ENCODE peak calls at places on chromosome 20, in six cellular contexts. R is AG09319, Z is AG04449, S is neural crest cell, G is K562, L is naive B cell. A is an unnamed sample.

GRCh38 chr20:9969626-9970025 is 65.2 kb upstream of the ANKEF1 start:
- DNase-seq in R (no peak), G (no peak), S (no peak), Z (no peak), L (no peak), A (no peak)

GRCh38 chr20:16145919-16146318 is 427.3 kb downstream of the KIF16B start:
- DNase-seq in R (no peak), S (no peak), L (no peak), Z (no peak), G (no peak), A (no peak)

GRCh38 chr20:5710551-5710950 is 39.6 kb upstream of the SHLD1 start:
- DNase-seq in Z (no peak), L (no peak), G (no peak), S (no peak), R (no peak), A (no peak)

GRCh38 chr20:22339091-22339881 is 245.1 kb downstream of the FOXA2 start:
- DNase-seq in S (peak), G (peak), Z (no peak), R (no peak), L (peak), A (peak)

GRCh38 chr20:1943267-1944002 is 48.2 kb downstream of the SIRPA start:
- DNase-seq in L (no peak), R (no peak), Z (no peak), G (no peak), S (no peak), A (no peak)

GRCh38 chr20:3041818-3042504 is 1.5 kb upstream of the GNRH2 start:
- DNase-seq in S (no peak), G (no peak), R (no peak), Z (no peak), L (no peak), A (no peak)

GRCh38 chr20:61271273-61272221 is 19.5 kb downstream of the CDH4 start:
- DNase-seq in Z (no peak), G (no peak), L (no peak), R (no peak), S (no peak), A (no peak)

GRCh38 chr20:38680492-38681118 is 43.7 kb upstream of the SLC32A1 start:
- DNase-seq in G (peak), Z (no peak), L (no peak), S (peak), R (no peak), A (no peak)

GRCh38 chr20:38987777-38988176 is 25.6 kb downstream of the DHX35 start:
- DNase-seq in S (no peak), R (no peak), G (no peak), Z (no peak), L (peak), A (no peak)

GRCh38 chr20:26276811-26277210 is 580.2 kb upstream of the ZNF337 start:
- DNase-seq in L (no peak), R (no peak), S (no peak), G (no peak), Z (no peak), A (no peak)

GRCh38 chr20:56945057-56945456 is 316.0 kb downstream of the TFAP2C start:
- DNase-seq in Z (no peak), G (no peak), R (peak), S (no peak), L (no peak), A (no peak)

GRCh38 chr20:19936801-19937583 is 80.2 kb upstream of the NAA20 start:
- DNase-seq in Z (no peak), G (no peak), L (peak), S (no peak), R (no peak), A (no peak)

GRCh38 chr20:44407402-44408184 is 52.1 kb downstream of the HNF4A start:
- DNase-seq in S (no peak), R (no peak), L (no peak), Z (peak), G (peak), A (no peak)

GRCh38 chr20:23114018-23114417 is 27.9 kb upstream of the CD93 start:
- DNase-seq in R (no peak), G (no peak), L (no peak), S (no peak), Z (no peak), A (no peak)

GRCh38 chr20:6140947-6141346 is 18.1 kb upstream of the FERMT1 start:
- DNase-seq in L (no peak), G (no peak), R (no peak), Z (no peak), S (no peak), A (no peak)

GRCh38 chr20:5650191-5650691 is 100.0 kb upstream of the SHLD1 start:
- DNase-seq in G (no peak), L (peak), S (no peak), R (no peak), Z (no peak), A (no peak)

GRCh38 chr20:35151739-35152138 is 4.6 kb upstream of the EDEM2 start:
- DNase-seq in L (no peak), G (no peak), S (no peak), Z (no peak), R (peak), A (peak)

GRCh38 chr20:8094415-8094818 is 37.6 kb upstream of the PLCB1 start:
- DNase-seq in L (no peak), R (no peak), S (no peak), Z (no peak), G (no peak), A (no peak)

GRCh38 chr20:61387961-61388360 is 135.9 kb downstream of the CDH4 start:
- DNase-seq in L (no peak), S (no peak), Z (no peak), G (no peak), R (no peak), A (no peak)

GRCh38 chr20:64265201-64265600 is 9.7 kb downstream of the PCMTD2 start:
- DNase-seq in G (no peak), S (no peak), R (no peak), L (no peak), Z (no peak), A (no peak)

GRCh38 chr20:62195072-62195400 is 12.2 kb downstream of the MTG2 start:
- DNase-seq in G (no peak), L (no peak), Z (no peak), R (no peak), S (no peak), A (no peak)

GRCh38 chr20:17895641-17896246 is 72.8 kb downstream of the SNX5 start:
- DNase-seq in L (peak), S (no peak), Z (no peak), R (no peak), G (peak), A (no peak)

GRCh38 chr20:50729925-50730764 is 1.2 kb upstream of the PARD6B start:
- DNase-seq in S (no peak), Z (no peak), G (no peak), R (no peak), L (no peak), A (no peak)

GRCh38 chr20:33554914-33555420 is 65.1 kb downstream of the CBFA2T2 start:
- DNase-seq in S (no peak), Z (peak), R (peak), L (peak), G (no peak), A (peak)

GRCh38 chr20:32681175-32682084 is 7.7 kb upstream of the C20orf203 start:
- DNase-seq in Z (no peak), G (peak), L (no peak), R (no peak), S (peak), A (no peak)

GRCh38 chr20:4087923-4088322 is 72.6 kb upstream of the RNF24 start:
- DNase-seq in R (no peak), L (no peak), Z (no peak), S (no peak), G (no peak), A (no peak)

GRCh38 chr20:41135187-41135887 is 2.0 kb upstream of the PLCG1 start:
- DNase-seq in S (peak), R (no peak), Z (no peak), G (peak), L (peak), A (no peak)

GRCh38 chr20:34983995-34984735 is 28.5 kb downstream of the MYH7B start:
- DNase-seq in L (no peak), Z (no peak), S (no peak), R (no peak), G (no peak), A (no peak)

GRCh38 chr20:37220796-37221195 is 40.8 kb downstream of the GHRH start:
- DNase-seq in R (peak), S (no peak), L (no peak), G (no peak), Z (no peak), A (no peak)

GRCh38 chr20:39903806-39904205 is 785.2 kb downstream of the MAFB start:
- DNase-seq in G (no peak), S (no peak), Z (no peak), L (no peak), R (no peak), A (no peak)

GRCh38 chr20:44896583-44896982 is 11.1 kb downstream of the YWHAB start:
- DNase-seq in R (no peak), G (no peak), S (no peak), Z (no peak), L (no peak), A (no peak)

GRCh38 chr20:17431621-17432364 is 99.4 kb downstream of the BFSP1 start:
- DNase-seq in S (peak), L (peak), Z (no peak), G (peak), R (peak), A (peak)

GRCh38 chr20:3238616-3239025 is 369 bp downstream of the SLC4A11 start:
- DNase-seq in L (peak), S (no peak), Z (no peak), R (no peak), G (peak), A (no peak)

GRCh38 chr20:22403860-22404608 is 180.3 kb downstream of the FOXA2 start:
- DNase-seq in R (no peak), L (peak), S (no peak), G (no peak), Z (no peak), A (no peak)

GRCh38 chr20:10219452-10219791 is 792 bp downstream of the SNAP25 start:
- DNase-seq in R (no peak), L (peak), G (peak), Z (no peak), S (peak), A (no peak)